ENCODE peak calls at places on chromosomes 4 and X, in five cellular contexts. C, H, F, O and T are unnamed samples.

GRCh38 chr4:56086073-56086521 is 137.4 kb downstream of the CEP135 start:
- DNase-seq in F (no peak), C (no peak), O (no peak), H (no peak), T (no peak)

GRCh38 chrX:18613930-18614639 is 57.8 kb downstream of the RS1 start:
- DNase-seq in O (no peak), H (no peak), C (no peak), F (no peak), T (no peak)

GRCh38 chrX:1597345-1598020 is 6.1 kb downstream of the AKAP17A start:
- DNase-seq in O (no peak), F (peak), H (no peak), C (no peak), T (no peak)

GRCh38 chr4:138401330-138401729 is 159.2 kb upstream of the SLC7A11 start:
- DNase-seq in C (peak), H (no peak), F (no peak), O (peak), T (peak)

GRCh38 chr4:33722800-33723511 is 2521.4 kb downstream of the ARAP2 start:
- DNase-seq in C (no peak), F (no peak), O (no peak), H (no peak), T (no peak)

GRCh38 chrX:16743604-16744325 is 24.4 kb downstream of the SYAP1 start:
- DNase-seq in O (no peak), C (no peak), F (no peak), H (no peak), T (no peak)

GRCh38 chr4:3248178-3248480 is 830 bp upstream of the MSANTD1 start:
- DNase-seq in F (no peak), C (no peak), O (no peak), H (no peak), T (no peak)

GRCh38 chr4:7823416-7823824 is 116.2 kb downstream of the AFAP1 start:
- DNase-seq in O (peak), F (no peak), H (no peak), C (peak), T (peak)

GRCh38 chr4:55051532-55051931 is 73.9 kb downstream of the KDR start:
- DNase-seq in F (no peak), C (no peak), H (no peak), O (no peak), T (no peak)

GRCh38 chr4:103162176-103162575 is 36.0 kb downstream of the CENPE start:
- DNase-seq in F (no peak), O (no peak), H (no peak), C (no peak), T (no peak)

GRCh38 chr4:48896845-48897244 is 9.7 kb downstream of the OCIAD2 start:
- DNase-seq in C (no peak), F (no peak), O (no peak), H (no peak), T (no peak)

GRCh38 chr4:140031706-140032105 is 122.3 kb downstream of the MAML3 start:
- DNase-seq in C (no peak), F (no peak), H (no peak), O (no peak), T (no peak)

GRCh38 chr4:60683357-60683756 is 516.8 kb upstream of the ADGRL3 start:
- DNase-seq in H (no peak), C (no peak), O (no peak), F (no peak), T (no peak)

GRCh38 chrX:13022926-13023325 is 21.5 kb downstream of the FAM9C start:
- DNase-seq in H (no peak), C (no peak), O (no peak), F (no peak), T (no peak)

GRCh38 chr4:105191621-105192210 is 45.0 kb downstream of the TET2 start:
- DNase-seq in F (no peak), H (no peak), O (no peak), C (no peak), T (no peak)

GRCh38 chr4:185774076-185774731 is 37.8 kb downstream of the SORBS2 start:
- DNase-seq in F (no peak), O (no peak), C (no peak), H (no peak), T (no peak)

GRCh38 chr4:185773419-185773818 is 38.6 kb downstream of the SORBS2 start:
- DNase-seq in C (peak), H (no peak), O (no peak), F (peak), T (peak)

GRCh38 chr4:185771696-185772390 is 40.2 kb downstream of the SORBS2 start:
- DNase-seq in C (no peak), O (no peak), H (no peak), F (no peak), T (no peak)

GRCh38 chr4:185774815-185775684 is 36.9 kb downstream of the SORBS2 start:
- DNase-seq in O (no peak), C (no peak), H (no peak), F (peak), T (no peak)

DNA sequence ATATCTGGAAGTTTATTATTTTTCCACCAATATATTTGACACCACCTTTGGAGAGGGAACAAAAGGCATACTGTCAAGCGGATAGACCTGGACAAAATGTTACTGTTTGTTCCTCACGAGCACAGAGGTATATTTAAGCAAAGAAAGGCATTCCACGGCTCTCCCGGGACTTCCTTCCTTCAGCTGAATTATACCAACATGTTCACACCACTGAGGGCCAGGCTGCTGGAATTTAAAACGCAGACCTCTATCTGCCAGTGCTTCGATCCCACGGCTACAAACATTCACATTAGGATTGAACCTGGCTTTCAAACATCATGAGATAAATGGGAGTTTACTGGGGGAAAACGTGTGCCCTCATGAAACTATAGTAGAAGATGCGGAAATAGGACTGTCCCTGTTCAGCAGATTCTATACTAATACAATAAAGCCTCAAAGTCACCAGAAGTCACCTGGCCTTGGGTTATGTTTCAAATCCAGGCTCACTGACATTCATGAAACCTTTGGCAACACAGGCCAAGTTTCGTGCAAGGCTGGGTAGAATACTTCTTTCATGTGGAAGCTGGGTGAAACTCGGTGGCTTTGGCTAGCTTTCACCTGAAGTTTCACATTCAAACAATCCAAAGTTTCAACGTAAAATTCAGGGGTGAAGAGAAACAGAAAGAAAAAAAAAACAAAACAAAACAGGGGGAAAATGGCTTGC is 39.5 kb downstream of the SORBS2 start:
- DNase-seq in F (no peak), C (no peak), H (no peak), O (no peak), T (no peak)
- H3K4me3 ChIP-seq in F (peak), C (peak), H (no peak), O (no peak), T (peak)

DNA sequence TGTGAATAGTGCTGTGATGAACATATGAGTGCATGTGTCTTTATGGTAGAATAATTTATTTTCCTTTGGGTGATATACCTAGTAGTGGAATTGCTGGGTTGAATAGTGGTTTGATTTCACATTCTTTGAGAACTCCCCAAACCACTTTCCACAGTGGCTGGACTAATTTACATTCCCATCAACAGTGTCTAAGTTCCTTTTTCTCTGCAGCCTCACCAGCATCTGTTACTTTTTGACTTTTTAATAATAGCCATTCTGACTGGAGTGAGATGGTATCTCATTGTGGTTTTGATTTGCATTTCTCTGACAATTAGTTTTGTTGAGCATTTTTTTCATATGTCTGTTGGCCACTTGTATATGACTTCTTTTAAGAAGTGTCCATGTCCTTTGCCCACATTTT is 29.1 kb downstream of the JADE3 start:
- DNase-seq in C (no peak), F (no peak), H (no peak), O (no peak), T (no peak)
- H3K4me3 ChIP-seq in C (no peak), F (no peak), H (no peak), O (no peak), T (no peak)

DNA sequence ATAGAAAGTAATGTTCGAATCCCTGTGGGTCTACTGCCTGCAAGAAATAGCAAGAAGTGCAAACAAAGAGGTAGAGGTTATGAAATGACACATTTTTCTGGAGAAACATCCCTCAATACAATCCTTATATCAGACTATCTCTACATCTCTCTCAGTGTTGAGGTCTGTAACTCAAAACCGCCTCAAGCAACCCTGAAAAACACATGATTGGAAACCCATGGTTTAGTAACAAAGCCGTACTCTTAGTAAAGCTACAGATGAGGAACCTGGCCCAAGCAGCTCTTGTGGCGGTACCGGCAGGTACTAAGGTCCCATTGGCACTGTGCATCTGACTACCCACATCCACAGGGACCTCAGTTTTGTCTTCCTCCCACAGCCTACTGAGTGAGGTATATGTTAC is 53.9 kb downstream of the IRF2 start:
- DNase-seq in H (no peak), F (no peak), O (no peak), C (no peak), T (no peak)
- H3K4me3 ChIP-seq in H (no peak), F (no peak), O (no peak), C (no peak), T (no peak)

DNA sequence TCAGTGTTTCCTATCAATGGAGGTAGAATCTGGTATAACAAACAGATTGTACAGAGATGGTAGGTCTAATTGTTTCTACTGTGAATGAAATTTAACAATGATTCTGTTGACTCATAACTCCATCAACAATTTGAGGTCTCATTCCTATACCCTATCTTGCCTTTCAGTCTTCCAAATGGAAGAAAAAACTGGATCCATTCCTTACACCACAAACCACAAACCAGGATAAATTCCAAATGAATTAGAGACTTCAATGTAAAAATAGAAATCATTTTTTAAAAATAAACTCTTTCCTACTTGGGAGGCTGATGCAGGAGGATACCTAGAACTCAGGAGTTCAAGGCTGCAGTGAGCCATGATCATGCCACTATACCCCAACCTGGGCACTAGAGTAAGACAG is 114.4 kb upstream of the WDR44 start:
- DNase-seq in O (no peak), C (no peak), H (no peak), F (no peak), T (no peak)
- H3K4me3 ChIP-seq in O (no peak), C (no peak), H (no peak), F (no peak), T (no peak)

GRCh38 chr4:40848981-40849380 is 99.2 kb downstream of the NSUN7 start:
- DNase-seq in H (no peak), O (no peak), F (no peak), C (no peak), T (no peak)
- H3K4me3 ChIP-seq in H (no peak), O (no peak), F (no peak), C (no peak), T (no peak)